ENCODE peak calls at places on chromosome 11, in seven cellular contexts. One of them, this sample, is unnamed.

GRCh38 chr11:108213784-108214183 is 8.7 kb downstream of the NPAT start:
- DNase-seq in cardiac muscle cell: no peak
- DNase-seq in endothelial cell: no peak
- DNase-seq in sigmoid colon: no peak
- DNase-seq in brain microvascular endothelial cell: no peak
- DNase-seq in foreskin keratinocyte: no peak
- DNase-seq in foreskin fibroblast: no peak
- DNase-seq in this sample: no peak

GRCh38 chr11:12402027-12402426 is 24.7 kb downstream of the PARVA start:
- DNase-seq in cardiac muscle cell: no peak
- DNase-seq in endothelial cell: no peak
- DNase-seq in sigmoid colon: no peak
- DNase-seq in brain microvascular endothelial cell: no peak
- DNase-seq in foreskin keratinocyte: no peak
- DNase-seq in foreskin fibroblast: no peak
- DNase-seq in this sample: no peak

GRCh38 chr11:18064035-18064434 is 18.0 kb upstream of the TPH1 start:
- DNase-seq in cardiac muscle cell: no peak
- DNase-seq in endothelial cell: no peak
- DNase-seq in sigmoid colon: no peak
- DNase-seq in brain microvascular endothelial cell: no peak
- DNase-seq in foreskin keratinocyte: no peak
- DNase-seq in foreskin fibroblast: no peak
- DNase-seq in this sample: no peak

GRCh38 chr11:106410902-106411301 is 333.4 kb downstream of the AASDHPPT start:
- DNase-seq in cardiac muscle cell: no peak
- DNase-seq in endothelial cell: no peak
- DNase-seq in sigmoid colon: no peak
- DNase-seq in brain microvascular endothelial cell: no peak
- DNase-seq in foreskin keratinocyte: no peak
- DNase-seq in foreskin fibroblast: no peak
- DNase-seq in this sample: no peak

GRCh38 chr11:88533001-88533400 is 195.5 kb upstream of the CTSC start:
- DNase-seq in cardiac muscle cell: no peak
- DNase-seq in endothelial cell: no peak
- DNase-seq in sigmoid colon: no peak
- DNase-seq in brain microvascular endothelial cell: no peak
- DNase-seq in foreskin keratinocyte: no peak
- DNase-seq in foreskin fibroblast: no peak
- DNase-seq in this sample: no peak

GRCh38 chr11:123653997-123654565 is 343 bp downstream of the SCN3B start:
- DNase-seq in cardiac muscle cell: peak
- DNase-seq in endothelial cell: peak
- DNase-seq in sigmoid colon: peak
- DNase-seq in brain microvascular endothelial cell: peak
- DNase-seq in foreskin keratinocyte: peak
- DNase-seq in foreskin fibroblast: peak
- DNase-seq in this sample: no peak

GRCh38 chr11:108568183-108568858 is 25.2 kb downstream of the EXPH5 start:
- DNase-seq in cardiac muscle cell: no peak
- DNase-seq in endothelial cell: no peak
- DNase-seq in sigmoid colon: no peak
- DNase-seq in brain microvascular endothelial cell: no peak
- DNase-seq in foreskin keratinocyte: no peak
- DNase-seq in foreskin fibroblast: no peak
- DNase-seq in this sample: no peak

GRCh38 chr11:101096036-101096704 is 33.4 kb downstream of the PGR start:
- DNase-seq in cardiac muscle cell: peak
- DNase-seq in endothelial cell: no peak
- DNase-seq in sigmoid colon: peak
- DNase-seq in brain microvascular endothelial cell: peak
- DNase-seq in foreskin keratinocyte: no peak
- DNase-seq in foreskin fibroblast: no peak
- DNase-seq in this sample: no peak

GRCh38 chr11:57480409-57481137 is 20.2 kb downstream of the RTN4RL2 start:
- DNase-seq in cardiac muscle cell: peak
- DNase-seq in endothelial cell: peak
- DNase-seq in sigmoid colon: no peak
- DNase-seq in brain microvascular endothelial cell: peak
- DNase-seq in foreskin keratinocyte: no peak
- DNase-seq in foreskin fibroblast: peak
- DNase-seq in this sample: peak

GRCh38 chr11:8338138-8338537 is 74.5 kb upstream of the LMO1 start:
- DNase-seq in cardiac muscle cell: peak
- DNase-seq in endothelial cell: peak
- DNase-seq in sigmoid colon: no peak
- DNase-seq in brain microvascular endothelial cell: peak
- DNase-seq in foreskin keratinocyte: no peak
- DNase-seq in foreskin fibroblast: peak
- DNase-seq in this sample: peak

GRCh38 chr11:118436639-118437045 is 350 bp downstream of the KMT2A start:
- DNase-seq in cardiac muscle cell: peak
- DNase-seq in endothelial cell: no peak
- DNase-seq in sigmoid colon: peak
- DNase-seq in brain microvascular endothelial cell: no peak
- DNase-seq in foreskin keratinocyte: no peak
- DNase-seq in foreskin fibroblast: peak
- DNase-seq in this sample: peak

GRCh38 chr11:67635231-67635521 is 4.4 kb downstream of the TBX10 start:
- DNase-seq in cardiac muscle cell: no peak
- DNase-seq in endothelial cell: no peak
- DNase-seq in sigmoid colon: no peak
- DNase-seq in brain microvascular endothelial cell: no peak
- DNase-seq in foreskin keratinocyte: no peak
- DNase-seq in foreskin fibroblast: no peak
- DNase-seq in this sample: no peak

GRCh38 chr11:103727262-103727661 is 309.2 kb upstream of the DDI1 start:
- DNase-seq in cardiac muscle cell: no peak
- DNase-seq in endothelial cell: no peak
- DNase-seq in sigmoid colon: no peak
- DNase-seq in brain microvascular endothelial cell: no peak
- DNase-seq in foreskin keratinocyte: no peak
- DNase-seq in foreskin fibroblast: no peak
- DNase-seq in this sample: no peak

GRCh38 chr11:14418801-14419417 is 59.9 kb upstream of the RRAS2 start:
- DNase-seq in cardiac muscle cell: no peak
- DNase-seq in endothelial cell: no peak
- DNase-seq in sigmoid colon: no peak
- DNase-seq in brain microvascular endothelial cell: no peak
- DNase-seq in foreskin keratinocyte: no peak
- DNase-seq in foreskin fibroblast: peak
- DNase-seq in this sample: no peak

GRCh38 chr11:118258410-118258809 is 5.7 kb downstream of the MPZL2 start:
- DNase-seq in cardiac muscle cell: no peak
- DNase-seq in endothelial cell: no peak
- DNase-seq in sigmoid colon: no peak
- DNase-seq in brain microvascular endothelial cell: no peak
- DNase-seq in foreskin keratinocyte: no peak
- DNase-seq in foreskin fibroblast: peak
- DNase-seq in this sample: no peak

GRCh38 chr11:1459739-1460395 is 26.7 kb downstream of the MOB2 start:
- DNase-seq in cardiac muscle cell: no peak
- DNase-seq in endothelial cell: no peak
- DNase-seq in sigmoid colon: no peak
- DNase-seq in brain microvascular endothelial cell: no peak
- DNase-seq in foreskin keratinocyte: no peak
- DNase-seq in foreskin fibroblast: no peak
- DNase-seq in this sample: no peak

GRCh38 chr11:105032495-105032894 is 2.4 kb downstream of the CASP1 start:
- DNase-seq in cardiac muscle cell: no peak
- DNase-seq in endothelial cell: no peak
- DNase-seq in sigmoid colon: no peak
- DNase-seq in brain microvascular endothelial cell: no peak
- DNase-seq in foreskin keratinocyte: no peak
- DNase-seq in foreskin fibroblast: no peak
- DNase-seq in this sample: no peak

GRCh38 chr11:117748771-117749540 is 48.1 kb downstream of the DSCAML1 start:
- DNase-seq in cardiac muscle cell: no peak
- DNase-seq in endothelial cell: no peak
- DNase-seq in sigmoid colon: peak
- DNase-seq in brain microvascular endothelial cell: no peak
- DNase-seq in foreskin keratinocyte: no peak
- DNase-seq in foreskin fibroblast: no peak
- DNase-seq in this sample: no peak

GRCh38 chr11:3947084-3947483 is 91.6 kb downstream of the STIM1 start:
- DNase-seq in cardiac muscle cell: peak
- DNase-seq in endothelial cell: no peak
- DNase-seq in sigmoid colon: peak
- DNase-seq in brain microvascular endothelial cell: no peak
- DNase-seq in foreskin keratinocyte: no peak
- DNase-seq in foreskin fibroblast: peak
- DNase-seq in this sample: no peak

GRCh38 chr11:70477607-70478006 is 79.3 kb downstream of the CTTN start:
- DNase-seq in cardiac muscle cell: no peak
- DNase-seq in endothelial cell: no peak
- DNase-seq in sigmoid colon: no peak
- DNase-seq in brain microvascular endothelial cell: no peak
- DNase-seq in foreskin keratinocyte: no peak
- DNase-seq in foreskin fibroblast: no peak
- DNase-seq in this sample: peak

DNA sequence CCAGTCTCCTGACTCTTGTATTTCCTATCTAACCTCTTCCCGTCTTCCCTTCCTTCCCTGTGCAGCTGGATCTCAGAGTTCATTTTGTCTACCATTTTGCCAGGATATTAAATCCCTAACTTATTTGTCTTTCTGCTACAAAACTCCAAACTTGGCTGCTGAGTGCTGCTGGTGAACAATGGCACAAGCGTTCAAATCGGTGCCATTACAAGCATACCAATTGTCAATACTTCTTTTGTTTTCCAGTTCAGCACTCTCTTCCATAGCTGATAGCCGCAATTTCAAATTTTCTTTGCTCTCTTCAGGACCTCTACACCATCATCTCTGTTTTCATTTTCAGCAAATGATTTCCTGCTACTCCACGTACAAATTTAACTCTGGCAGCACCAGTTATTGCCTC is 13.4 kb downstream of the IL18 start:
- DNase-seq in cardiac muscle cell: no peak
- DNase-seq in endothelial cell: no peak
- DNase-seq in sigmoid colon: no peak
- DNase-seq in brain microvascular endothelial cell: no peak
- DNase-seq in foreskin keratinocyte: no peak
- DNase-seq in foreskin fibroblast: no peak
- DNase-seq in this sample: no peak
- TF ChIP-seq CTCF in cardiac muscle cell: no peak
- TF ChIP-seq CTCF in endothelial cell: no peak
- TF ChIP-seq CTCF in sigmoid colon: no peak
- TF ChIP-seq CTCF in brain microvascular endothelial cell: no peak
- TF ChIP-seq CTCF in foreskin keratinocyte: no peak
- TF ChIP-seq CTCF in foreskin fibroblast: no peak
- TF ChIP-seq CTCF in this sample: no peak

DNA sequence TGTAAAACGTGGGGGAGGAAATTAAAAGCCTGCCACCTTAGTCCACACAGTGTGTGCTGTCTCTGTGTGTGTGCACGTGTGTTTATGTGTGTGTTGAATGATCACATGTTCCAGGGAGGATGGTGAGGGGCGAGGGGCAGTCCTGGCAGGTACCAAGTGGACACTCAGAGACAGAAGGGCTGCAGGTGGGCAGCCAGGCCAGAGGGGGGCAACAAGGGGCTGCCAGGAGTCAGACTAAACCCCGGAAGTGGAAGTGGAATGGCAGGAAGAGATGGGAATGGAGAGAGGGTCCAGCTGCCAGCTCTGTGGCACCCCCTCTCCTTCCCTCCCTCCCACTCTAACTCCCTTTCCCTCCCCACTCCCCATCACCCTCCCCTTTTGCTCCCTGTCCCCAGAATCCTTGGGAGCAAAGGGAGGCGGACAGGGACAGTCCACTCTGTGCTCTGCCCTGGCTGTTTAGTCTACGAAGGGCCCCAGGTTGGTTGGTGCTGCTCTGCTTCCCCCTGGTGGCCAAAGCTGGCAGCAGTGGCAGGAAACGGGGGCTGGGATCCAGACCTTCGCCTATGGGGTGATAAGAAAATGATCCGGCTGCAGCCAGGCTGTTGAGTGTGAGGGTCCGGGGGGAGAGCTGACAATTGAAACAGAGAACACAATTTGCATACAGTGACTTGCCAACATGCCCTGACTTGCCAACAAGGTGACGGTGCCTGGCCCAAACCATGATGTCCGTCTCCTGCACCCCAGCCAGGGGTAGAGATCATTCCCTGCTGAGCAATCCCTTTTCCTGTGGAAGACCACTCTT is 24.4 kb downstream of the P2RY2 start:
- DNase-seq in cardiac muscle cell: peak
- DNase-seq in endothelial cell: peak
- DNase-seq in sigmoid colon: peak
- DNase-seq in brain microvascular endothelial cell: peak
- DNase-seq in foreskin keratinocyte: peak
- DNase-seq in foreskin fibroblast: peak
- DNase-seq in this sample: peak
- TF ChIP-seq CTCF in cardiac muscle cell: peak
- TF ChIP-seq CTCF in endothelial cell: peak
- TF ChIP-seq CTCF in sigmoid colon: peak
- TF ChIP-seq CTCF in brain microvascular endothelial cell: peak
- TF ChIP-seq CTCF in foreskin keratinocyte: peak
- TF ChIP-seq CTCF in foreskin fibroblast: peak
- TF ChIP-seq CTCF in this sample: peak

GRCh38 chr11:119496453-119496852 is 73.5 kb upstream of the THY1 start:
- DNase-seq in cardiac muscle cell: no peak
- DNase-seq in endothelial cell: no peak
- DNase-seq in sigmoid colon: no peak
- DNase-seq in brain microvascular endothelial cell: no peak
- DNase-seq in foreskin keratinocyte: no peak
- DNase-seq in foreskin fibroblast: peak
- DNase-seq in this sample: no peak
- TF ChIP-seq CTCF in cardiac muscle cell: no peak
- TF ChIP-seq CTCF in endothelial cell: no peak
- TF ChIP-seq CTCF in sigmoid colon: no peak
- TF ChIP-seq CTCF in brain microvascular endothelial cell: no peak
- TF ChIP-seq CTCF in foreskin keratinocyte: no peak
- TF ChIP-seq CTCF in foreskin fibroblast: no peak
- TF ChIP-seq CTCF in this sample: no peak

DNA sequence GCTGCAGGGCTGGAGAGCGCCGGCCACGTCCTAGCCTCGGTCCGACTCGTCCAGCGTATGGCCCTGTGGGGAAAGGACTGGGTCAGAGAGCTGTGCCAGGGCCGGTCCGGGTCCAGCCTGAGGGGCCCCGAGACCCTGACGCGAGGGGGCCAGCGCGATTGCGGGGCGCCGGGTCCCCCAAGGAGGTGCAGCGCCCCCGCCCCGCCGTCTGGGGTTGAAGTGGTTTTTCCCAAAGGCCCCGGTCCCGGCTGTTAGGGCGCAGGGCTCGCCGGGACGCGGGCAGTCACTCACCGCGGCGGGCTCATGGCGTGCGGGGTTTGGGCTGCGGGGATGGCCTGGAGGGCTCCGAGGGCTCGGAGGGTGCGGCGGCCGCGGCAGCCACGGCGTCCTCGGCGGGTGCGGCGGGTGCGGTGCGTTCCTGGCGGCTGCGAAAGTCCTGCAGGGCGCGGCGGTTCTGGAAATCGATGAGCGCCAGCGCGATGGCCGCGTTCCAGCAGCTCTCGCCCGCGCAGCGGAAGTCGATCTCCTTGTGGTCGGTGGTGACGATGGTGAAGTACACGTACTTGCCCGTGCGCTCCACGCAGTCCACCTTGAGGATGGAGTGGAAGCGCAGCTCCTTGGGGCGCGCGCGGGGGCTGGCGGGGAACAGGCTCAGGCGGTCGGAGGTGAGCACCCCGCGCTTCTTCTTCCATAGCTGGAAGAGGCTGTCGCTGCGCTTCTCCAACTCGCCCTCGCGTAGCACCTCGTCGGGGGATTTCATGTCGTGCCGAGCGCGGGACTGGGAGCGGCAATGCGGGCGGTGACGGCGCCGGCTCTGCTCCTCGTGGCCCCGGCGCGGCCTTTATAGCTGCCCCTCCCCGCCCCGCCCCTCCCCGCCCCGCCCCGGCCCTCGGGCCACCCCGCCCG is at the start of gene PHLDA2:
- DNase-seq in cardiac muscle cell: peak
- DNase-seq in endothelial cell: peak
- DNase-seq in sigmoid colon: peak
- DNase-seq in brain microvascular endothelial cell: peak
- DNase-seq in foreskin keratinocyte: no peak
- DNase-seq in foreskin fibroblast: peak
- DNase-seq in this sample: no peak
- TF ChIP-seq CTCF in cardiac muscle cell: no peak
- TF ChIP-seq CTCF in endothelial cell: no peak
- TF ChIP-seq CTCF in sigmoid colon: no peak
- TF ChIP-seq CTCF in brain microvascular endothelial cell: no peak
- TF ChIP-seq CTCF in foreskin keratinocyte: no peak
- TF ChIP-seq CTCF in foreskin fibroblast: no peak
- TF ChIP-seq CTCF in this sample: peak